ENCODE peak calls at places on chromosomes 7 and 10, in six cellular contexts. One of them, this sample, is unnamed.

GRCh38 chr10:72834183-72834825 is 59.2 kb upstream of the OIT3 start:
- DNase-seq in T-helper 9 cell: no peak
- DNase-seq in mucosa of gallbladder: peak
- DNase-seq in activated gamma-delta T cell: no peak
- DNase-seq in pancreas: peak
- DNase-seq in NCI-H345: peak
- DNase-seq in this sample: no peak

GRCh38 chr7:47576031-47576908 is 5.6 kb downstream of the TNS3 start:
- DNase-seq in T-helper 9 cell: no peak
- DNase-seq in mucosa of gallbladder: peak
- DNase-seq in activated gamma-delta T cell: no peak
- DNase-seq in pancreas: peak
- DNase-seq in NCI-H345: no peak
- DNase-seq in this sample: no peak

GRCh38 chr7:131581241-131582157 is 25.1 kb upstream of the PODXL start:
- DNase-seq in T-helper 9 cell: no peak
- DNase-seq in mucosa of gallbladder: peak
- DNase-seq in activated gamma-delta T cell: no peak
- DNase-seq in pancreas: no peak
- DNase-seq in NCI-H345: no peak
- DNase-seq in this sample: no peak

GRCh38 chr7:155066417-155066950 is 3.6 kb upstream of the HTR5A start:
- DNase-seq in T-helper 9 cell: no peak
- DNase-seq in mucosa of gallbladder: no peak
- DNase-seq in activated gamma-delta T cell: no peak
- DNase-seq in pancreas: peak
- DNase-seq in NCI-H345: peak
- DNase-seq in this sample: no peak

GRCh38 chr10:293636-294035 is 158.4 kb downstream of the ZMYND11 start:
- DNase-seq in T-helper 9 cell: no peak
- DNase-seq in mucosa of gallbladder: no peak
- DNase-seq in activated gamma-delta T cell: no peak
- DNase-seq in pancreas: no peak
- DNase-seq in NCI-H345: no peak
- DNase-seq in this sample: no peak

GRCh38 chr7:55903985-55904759 is 16.9 kb downstream of the ZNF713 start:
- DNase-seq in T-helper 9 cell: no peak
- DNase-seq in mucosa of gallbladder: no peak
- DNase-seq in activated gamma-delta T cell: no peak
- DNase-seq in pancreas: no peak
- DNase-seq in NCI-H345: no peak
- DNase-seq in this sample: no peak

GRCh38 chr10:64209574-64209973 is 688.4 kb downstream of the REEP3 start:
- DNase-seq in T-helper 9 cell: no peak
- DNase-seq in mucosa of gallbladder: no peak
- DNase-seq in activated gamma-delta T cell: no peak
- DNase-seq in pancreas: no peak
- DNase-seq in NCI-H345: no peak
- DNase-seq in this sample: no peak

GRCh38 chr10:69182005-69182404 is 2.0 kb downstream of the SUPV3L1 start:
- DNase-seq in T-helper 9 cell: no peak
- DNase-seq in mucosa of gallbladder: no peak
- DNase-seq in activated gamma-delta T cell: no peak
- DNase-seq in pancreas: no peak
- DNase-seq in NCI-H345: no peak
- DNase-seq in this sample: no peak

GRCh38 chr7:16546921-16547505 is 20.4 kb downstream of the LRRC72 start:
- DNase-seq in T-helper 9 cell: no peak
- DNase-seq in mucosa of gallbladder: no peak
- DNase-seq in activated gamma-delta T cell: no peak
- DNase-seq in pancreas: no peak
- DNase-seq in NCI-H345: no peak
- DNase-seq in this sample: no peak

GRCh38 chr10:73859441-73860049 is 14.8 kb downstream of the CAMK2G start:
- DNase-seq in T-helper 9 cell: peak
- DNase-seq in mucosa of gallbladder: no peak
- DNase-seq in activated gamma-delta T cell: no peak
- DNase-seq in pancreas: no peak
- DNase-seq in NCI-H345: no peak
- DNase-seq in this sample: no peak

GRCh38 chr10:59323036-59323459 is 39.3 kb downstream of the FAM13C start:
- DNase-seq in T-helper 9 cell: no peak
- DNase-seq in mucosa of gallbladder: peak
- DNase-seq in activated gamma-delta T cell: no peak
- DNase-seq in pancreas: no peak
- DNase-seq in NCI-H345: no peak
- DNase-seq in this sample: no peak

GRCh38 chr10:6049031-6049400 is 13.2 kb downstream of the IL2RA start:
- DNase-seq in T-helper 9 cell: no peak
- DNase-seq in mucosa of gallbladder: no peak
- DNase-seq in activated gamma-delta T cell: no peak
- DNase-seq in pancreas: no peak
- DNase-seq in NCI-H345: no peak
- DNase-seq in this sample: no peak

GRCh38 chr7:51344406-51344805 is 27.8 kb upstream of the COBL start:
- DNase-seq in T-helper 9 cell: no peak
- DNase-seq in mucosa of gallbladder: peak
- DNase-seq in activated gamma-delta T cell: no peak
- DNase-seq in pancreas: peak
- DNase-seq in NCI-H345: peak
- DNase-seq in this sample: no peak

GRCh38 chr10:102776779-102777417 is 33.1 kb downstream of the WBP1L start:
- DNase-seq in T-helper 9 cell: no peak
- DNase-seq in mucosa of gallbladder: peak
- DNase-seq in activated gamma-delta T cell: no peak
- DNase-seq in pancreas: peak
- DNase-seq in NCI-H345: no peak
- DNase-seq in this sample: no peak

GRCh38 chr7:121180436-121181063 is 148.2 kb upstream of the WNT16 start:
- DNase-seq in T-helper 9 cell: no peak
- DNase-seq in mucosa of gallbladder: no peak
- DNase-seq in activated gamma-delta T cell: no peak
- DNase-seq in pancreas: no peak
- DNase-seq in NCI-H345: no peak
- DNase-seq in this sample: peak

GRCh38 chr7:36686499-36686898 is 37.8 kb downstream of the AOAH start:
- DNase-seq in T-helper 9 cell: no peak
- DNase-seq in mucosa of gallbladder: no peak
- DNase-seq in activated gamma-delta T cell: no peak
- DNase-seq in pancreas: no peak
- DNase-seq in NCI-H345: no peak
- DNase-seq in this sample: no peak

GRCh38 chr7:44796034-44796503 is 412 bp upstream of the PPIA start:
- DNase-seq in T-helper 9 cell: no peak
- DNase-seq in mucosa of gallbladder: no peak
- DNase-seq in activated gamma-delta T cell: no peak
- DNase-seq in pancreas: no peak
- DNase-seq in NCI-H345: peak
- DNase-seq in this sample: no peak

GRCh38 chr7:131942287-131943150 is 386.1 kb upstream of the PODXL start:
- DNase-seq in T-helper 9 cell: no peak
- DNase-seq in mucosa of gallbladder: no peak
- DNase-seq in activated gamma-delta T cell: no peak
- DNase-seq in pancreas: no peak
- DNase-seq in NCI-H345: no peak
- DNase-seq in this sample: no peak

GRCh38 chr10:60343254-60343653 is 46.4 kb downstream of the ANK3 start:
- DNase-seq in T-helper 9 cell: no peak
- DNase-seq in mucosa of gallbladder: no peak
- DNase-seq in activated gamma-delta T cell: no peak
- DNase-seq in pancreas: no peak
- DNase-seq in NCI-H345: no peak
- DNase-seq in this sample: no peak